ENCODE peak calls at places on chromosomes 7 and 10, in seven cellular contexts. D, B, I, M, V, C and E are unnamed samples.

GRCh38 chr7:15174470-15174869 is 271.9 kb upstream of the DGKB start:
- DNase-seq in V (no peak), B (no peak), M (no peak), D (no peak), I (no peak), C (no peak), E (no peak)

GRCh38 chr7:109126404-109127050 is 556.9 kb downstream of the DNAJB9 start:
- DNase-seq in B (peak), C (no peak), I (peak), M (no peak), V (no peak), D (no peak), E (no peak)

GRCh38 chr10:29150010-29150409 is 138.9 kb upstream of the LYZL1 start:
- DNase-seq in D (peak), I (no peak), C (peak), M (no peak), B (no peak), V (no peak), E (peak)

GRCh38 chr7:148722340-148723165 is 23.9 kb downstream of the CUL1 start:
- DNase-seq in C (no peak), M (peak), V (no peak), D (no peak), B (peak), I (no peak), E (no peak)

GRCh38 chr10:50335397-50335796 is 84.1 kb upstream of the ASAH2 start:
- DNase-seq in D (no peak), V (no peak), B (no peak), M (no peak), I (no peak), C (no peak), E (no peak)

GRCh38 chr7:88226886-88227516 is 7.2 kb upstream of the SRI start:
- DNase-seq in D (peak), I (no peak), B (peak), C (peak), V (no peak), M (peak), E (no peak)

GRCh38 chr7:123751816-123752215 is 3.0 kb upstream of the WASL start:
- DNase-seq in I (no peak), B (peak), C (no peak), V (no peak), D (no peak), M (no peak), E (no peak)

GRCh38 chr7:22395222-22395621 is 38.3 kb upstream of the RAPGEF5 start:
- DNase-seq in M (no peak), D (no peak), I (no peak), B (no peak), V (no peak), C (no peak), E (no peak)

GRCh38 chr7:946256-946996 is 8.1 kb downstream of the ADAP1 start:
- DNase-seq in M (no peak), V (no peak), B (no peak), D (no peak), I (no peak), C (peak), E (no peak)

GRCh38 chr10:47404446-47404845 is 20.4 kb upstream of the ZNF488 start:
- DNase-seq in M (no peak), B (no peak), C (no peak), V (no peak), I (peak), D (no peak), E (no peak)

GRCh38 chr7:138442822-138443221 is 17.2 kb upstream of the TRIM24 start:
- DNase-seq in C (no peak), B (no peak), M (no peak), V (no peak), D (no peak), I (no peak), E (no peak)

GRCh38 chr10:124996854-124997215 is 54.9 kb downstream of the ZRANB1 start:
- DNase-seq in D (no peak), B (no peak), C (no peak), M (no peak), V (no peak), I (no peak), E (no peak)

GRCh38 chr10:95785317-95785716 is 29.4 kb downstream of the ENTPD1 start:
- DNase-seq in V (peak), I (no peak), D (no peak), M (no peak), C (no peak), B (no peak), E (no peak)

GRCh38 chr10:97726636-97727178 is 10.2 kb upstream of the ZFYVE27 start:
- DNase-seq in I (peak), M (peak), D (peak), V (no peak), B (peak), C (peak), E (peak)

GRCh38 chr10:96505150-96506136 is 8.3 kb downstream of the TLL2 start:
- DNase-seq in D (no peak), I (no peak), M (no peak), C (no peak), B (no peak), V (no peak), E (no peak)

GRCh38 chr7:46146454-46147255 is 225.6 kb upstream of the IGFBP3 start:
- DNase-seq in M (peak), C (no peak), D (peak), B (peak), I (no peak), V (no peak), E (no peak)

GRCh38 chr7:101255841-101256240 is 11.0 kb upstream of the FIS1 start:
- DNase-seq in I (no peak), C (no peak), V (no peak), B (no peak), D (no peak), M (no peak), E (no peak)

GRCh38 chr7:89283311-89283710 is 487.8 kb upstream of the TEX47 start:
- DNase-seq in M (no peak), I (no peak), C (no peak), B (no peak), V (no peak), D (no peak), E (no peak)

GRCh38 chr7:5421626-5422323 is 1.9 kb downstream of the TNRC18 start:
- DNase-seq in V (no peak), M (peak), B (peak), D (peak), C (peak), I (no peak), E (peak)

GRCh38 chr7:31027161-31027965 is 24.7 kb upstream of the ADCYAP1R1 start:
- DNase-seq in B (peak), V (peak), C (no peak), D (no peak), I (peak), M (peak), E (peak)

GRCh38 chr10:34666008-34666700 is 148.9 kb downstream of the PARD3 start:
- DNase-seq in B (peak), D (peak), V (peak), I (no peak), C (peak), M (peak), E (no peak)

GRCh38 chr10:34764347-34764991 is 50.6 kb downstream of the PARD3 start:
- DNase-seq in I (no peak), C (no peak), B (no peak), D (no peak), M (no peak), V (no peak), E (no peak)

GRCh38 chr10:109823196-109823595 is 100.1 kb downstream of the XPNPEP1 start:
- DNase-seq in B (no peak), C (no peak), V (no peak), D (peak), I (no peak), M (no peak), E (no peak)

GRCh38 chr10:114279886-114280644 is 41.0 kb downstream of the VWA2 start:
- DNase-seq in B (no peak), C (no peak), I (no peak), D (no peak), V (no peak), M (no peak), E (no peak)

GRCh38 chr7:54812747-54813146 is 53.7 kb upstream of the SEC61G start:
- DNase-seq in M (no peak), I (no peak), D (no peak), B (no peak), C (no peak), V (no peak), E (no peak)

GRCh38 chr10:71239131-71239915 is 27.0 kb downstream of the UNC5B start:
- DNase-seq in B (no peak), I (no peak), C (no peak), D (no peak), M (no peak), V (no peak), E (no peak)

GRCh38 chr7:130290745-130291144 is 2.2 kb upstream of the CPA4 start:
- DNase-seq in V (no peak), D (peak), M (peak), C (peak), B (peak), I (no peak), E (no peak)

GRCh38 chr10:118729641-118730258 is 25.0 kb downstream of the CACUL1 start:
- DNase-seq in C (no peak), D (no peak), M (no peak), I (no peak), B (peak), V (peak), E (no peak)

GRCh38 chr7:78377532-78377931 is 579.0 kb downstream of the PHTF2 start:
- DNase-seq in M (no peak), B (no peak), C (no peak), D (no peak), V (no peak), I (no peak), E (no peak)

GRCh38 chr7:99579956-99580777 is 17.9 kb upstream of the TMEM225B start:
- DNase-seq in D (no peak), C (peak), I (peak), M (peak), V (peak), B (peak), E (peak)
- TF ChIP-seq CTCF in D (no peak), C (peak), I (peak), M (peak), V (peak), B (peak), E (peak)

DNA sequence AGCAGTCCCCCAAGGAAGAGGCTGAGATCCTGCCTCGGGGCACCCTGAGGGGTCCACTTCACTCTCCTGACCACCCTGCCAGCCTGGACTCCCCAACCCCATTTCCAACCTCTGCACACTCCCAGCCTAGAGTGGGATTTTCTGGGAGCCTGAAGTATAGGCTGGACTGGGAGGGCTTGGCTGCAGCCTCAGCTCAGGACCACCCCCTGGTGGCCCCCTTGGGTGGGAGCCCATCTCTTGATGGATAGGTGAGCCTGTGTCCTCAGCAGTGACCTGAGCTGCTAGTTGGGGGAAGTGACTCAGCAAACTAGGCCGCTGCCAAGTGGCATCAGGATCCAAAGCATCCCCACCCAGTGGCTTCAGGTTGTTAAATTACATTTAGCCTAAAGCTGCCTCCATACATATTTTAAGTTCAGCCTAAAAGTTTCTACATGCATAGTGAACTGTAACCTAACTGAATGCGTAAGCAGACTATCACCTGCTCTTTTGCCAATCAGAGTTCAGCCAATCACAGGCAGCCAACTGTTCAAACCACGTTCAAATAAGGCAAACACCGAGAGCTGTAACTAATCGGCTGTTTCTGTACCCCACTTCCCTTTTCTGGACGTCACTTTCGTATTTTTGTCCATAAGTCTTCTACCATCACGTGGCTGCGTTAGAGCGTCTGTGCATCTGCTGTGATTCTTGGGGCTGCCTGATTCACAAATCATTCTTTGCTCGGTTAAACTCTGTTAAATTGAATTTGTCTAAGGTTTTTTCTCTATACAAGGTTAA is 144.0 kb downstream of the PLPP4 start:
- DNase-seq in D (peak), C (peak), I (peak), B (peak), V (no peak), M (no peak), E (peak)
- TF ChIP-seq CTCF in D (peak), C (no peak), I (peak), B (peak), V (peak), M (no peak), E (peak)

DNA sequence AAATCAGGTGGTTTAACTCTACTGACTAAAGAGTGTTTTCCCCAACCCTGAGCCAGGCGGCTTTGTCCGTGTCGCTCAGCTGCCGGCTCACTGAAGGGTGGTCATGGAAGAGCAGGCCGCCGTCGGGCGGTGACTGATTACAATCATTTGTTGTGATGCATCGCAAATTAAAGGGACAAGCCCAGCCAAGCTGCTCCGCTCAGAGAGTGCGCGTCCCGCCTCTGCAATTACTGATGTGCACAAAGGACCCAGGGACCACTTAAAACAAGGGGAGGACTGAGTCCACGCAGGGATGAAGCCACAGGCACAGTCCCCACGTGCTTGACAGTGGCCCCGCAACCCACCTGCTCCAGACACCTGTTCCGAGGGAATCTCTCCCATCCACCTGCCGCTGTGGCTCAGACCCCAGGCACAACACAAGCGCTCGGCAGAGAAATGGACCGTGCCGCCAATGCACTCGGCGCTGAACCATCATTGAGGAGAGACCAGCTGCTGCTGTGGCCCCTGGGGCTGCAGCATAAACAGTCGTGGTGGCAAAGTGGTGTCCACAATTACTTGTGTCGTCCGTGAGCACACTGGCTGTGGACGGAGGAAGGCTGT is 526.5 kb downstream of the PTPRN2 start:
- DNase-seq in B (no peak), M (no peak), D (no peak), V (no peak), I (no peak), C (no peak), E (peak)
- TF ChIP-seq CTCF in B (no peak), M (no peak), D (no peak), V (no peak), I (no peak), C (no peak), E (no peak)

GRCh38 chr7:151423936-151424335 is 14.1 kb upstream of the WDR86 start:
- DNase-seq in D (no peak), V (no peak), I (no peak), C (no peak), B (no peak), M (no peak), E (no peak)
- TF ChIP-seq CTCF in D (no peak), V (no peak), I (no peak), C (no peak), B (no peak), M (no peak), E (no peak)

DNA sequence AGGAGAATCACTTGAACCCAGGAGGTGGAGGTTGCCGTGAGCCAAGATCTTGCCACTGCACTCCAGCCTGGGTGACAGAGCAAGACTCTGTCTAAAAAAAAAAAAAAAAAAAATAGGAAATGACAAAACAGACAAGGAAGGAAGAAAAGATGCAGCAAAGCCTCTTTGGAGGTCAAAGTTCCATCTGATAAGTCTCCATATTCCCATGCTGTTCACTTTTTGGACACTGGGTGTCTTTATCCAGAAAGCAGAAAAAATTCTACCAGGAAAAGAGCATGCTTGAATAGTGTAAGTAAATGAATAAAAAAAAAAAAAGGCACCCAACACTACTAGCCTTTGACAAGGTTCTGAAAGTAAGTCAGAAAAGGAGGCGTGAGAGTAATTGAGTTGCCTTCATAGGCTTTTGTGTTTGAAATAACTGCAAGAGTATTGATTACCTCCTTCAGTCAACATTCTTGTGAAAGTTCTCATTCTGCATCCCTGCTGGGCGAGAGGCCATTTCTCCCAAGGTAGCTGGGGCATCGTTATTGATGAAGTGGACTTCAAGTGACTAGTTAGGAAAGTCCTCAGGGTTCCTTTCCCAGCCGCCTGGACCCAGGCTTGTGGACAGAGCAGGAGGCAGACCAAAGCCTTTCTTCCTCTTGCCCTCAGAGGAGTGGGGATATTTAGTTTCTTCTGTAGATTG is 133.3 kb upstream of the KIF5B start:
- DNase-seq in I (no peak), C (peak), B (peak), D (peak), V (no peak), M (peak), E (no peak)
- TF ChIP-seq CTCF in I (no peak), C (no peak), B (peak), D (no peak), V (no peak), M (peak), E (peak)

GRCh38 chr7:25263292-25263691 is 35.0 kb upstream of the NPVF start:
- DNase-seq in V (no peak), C (no peak), M (peak), I (no peak), B (no peak), D (peak), E (no peak)
- TF ChIP-seq CTCF in V (no peak), C (no peak), M (no peak), I (no peak), B (no peak), D (no peak), E (no peak)

GRCh38 chr10:106722524-106722923 is 442.0 kb downstream of the SORCS1 start:
- DNase-seq in I (no peak), D (no peak), B (no peak), V (no peak), M (no peak), C (no peak), E (no peak)
- TF ChIP-seq CTCF in I (peak), D (no peak), B (no peak), V (no peak), M (no peak), C (no peak), E (peak)

GRCh38 chr7:99733448-99733847 is 1.5 kb downstream of the CYP3A7 start:
- DNase-seq in D (no peak), I (peak), V (no peak), C (peak), M (no peak), B (no peak), E (peak)
- TF ChIP-seq CTCF in D (peak), I (peak), V (peak), C (no peak), M (peak), B (peak), E (peak)